ENCODE peak calls at places on chromosomes 3 and 15, in four cellular contexts. T is body of pancreas, X is breast epithelium, J is neuronal stem cell. M is an unnamed sample.

GRCh38 chr3:194491996-194492395 is 5.2 kb upstream of the ATP13A3 start:
- DNase-seq in T (peak), X (no peak), J (no peak), M (no peak)

GRCh38 chr3:5498981-5499380 is 311.5 kb downstream of the EDEM1 start:
- DNase-seq in T (no peak), X (no peak), J (no peak), M (no peak)

GRCh38 chr3:187165144-187165543 is 25.8 kb upstream of the RPL39L start:
- DNase-seq in T (peak), X (no peak), J (peak), M (no peak)

GRCh38 chr3:115658337-115659181 is 35.2 kb downstream of the GAP43 start:
- DNase-seq in T (peak), X (peak), J (peak), M (no peak)

GRCh38 chr15:64246364-64247189 is 83.8 kb upstream of the PPIB start:
- DNase-seq in T (no peak), X (no peak), J (peak), M (no peak)

GRCh38 chr15:73601449-73602425 is 31.5 kb downstream of the NPTN start:
- DNase-seq in T (peak), X (peak), J (no peak), M (peak)

GRCh38 chr3:69144631-69145244 is 22.3 kb upstream of the LMOD3 start:
- DNase-seq in T (no peak), X (no peak), J (peak), M (no peak)

GRCh38 chr3:123298903-123299302 is 97.2 kb downstream of the SEC22A start:
- DNase-seq in T (no peak), X (no peak), J (no peak), M (no peak)

GRCh38 chr15:29813009-29813408 is 9.3 kb downstream of the TJP1 start:
- DNase-seq in T (no peak), X (no peak), J (no peak), M (no peak)

GRCh38 chr3:192187485-192188051 is 539.8 kb downstream of the FGF12 start:
- DNase-seq in T (no peak), X (no peak), J (no peak), M (no peak)

GRCh38 chr3:132254076-132254755 is 63.0 kb upstream of the ACP3 start:
- DNase-seq in T (no peak), X (no peak), J (no peak), M (no peak)

GRCh38 chr3:120302361-120302760 is 17.3 kb upstream of the GPR156 start:
- DNase-seq in T (no peak), X (no peak), J (no peak), M (no peak)

GRCh38 chr3:15315003-15315402 is 17.4 kb downstream of the SH3BP5 start:
- DNase-seq in T (peak), X (no peak), J (no peak), M (no peak)

GRCh38 chr3:2262204-2262603 is 163.5 kb downstream of the CNTN4 start:
- DNase-seq in T (no peak), X (no peak), J (no peak), M (no peak)

GRCh38 chr15:90343391-90343790 is 8.7 kb upstream of the ZNF774 start:
- DNase-seq in T (no peak), X (no peak), J (no peak), M (no peak)

GRCh38 chr15:33154366-33155166 is 39.9 kb downstream of the FMN1 start:
- DNase-seq in T (peak), X (peak), J (no peak), M (no peak)

GRCh38 chr3:188950006-188950405 is 221.8 kb upstream of the TPRG1 start:
- DNase-seq in T (no peak), X (no peak), J (no peak), M (no peak)

GRCh38 chr15:90362936-90363212 is 10.8 kb downstream of the ZNF774 start:
- DNase-seq in T (no peak), X (no peak), J (no peak), M (no peak)

GRCh38 chr3:184008161-184008560 is 9.5 kb downstream of the ABCC5 start:
- DNase-seq in T (no peak), X (no peak), J (no peak), M (no peak)

GRCh38 chr3:182117131-182117530 is 405.4 kb downstream of the SOX2 start:
- DNase-seq in T (no peak), X (no peak), J (no peak), M (no peak)

GRCh38 chr3:105409364-105409763 is 42.7 kb downstream of the ALCAM start:
- DNase-seq in T (no peak), X (no peak), J (no peak), M (no peak)

GRCh38 chr15:54518145-54518941 is 540.1 kb downstream of the UNC13C start:
- DNase-seq in T (peak), X (no peak), J (no peak), M (no peak)

GRCh38 chr3:119627461-119627860 is 29.8 kb downstream of the PLA1A start:
- DNase-seq in T (peak), X (no peak), J (no peak), M (no peak)

GRCh38 chr3:155744626-155745324 is at the start of gene PLCH1:
- DNase-seq in T (peak), X (peak), J (peak), M (peak)

GRCh38 chr3:186790261-186790981 is 7.0 kb downstream of the EIF4A2 start:
- DNase-seq in T (no peak), X (no peak), J (no peak), M (no peak)

GRCh38 chr15:71899665-71900064 is 89.3 kb downstream of the NR2E3 start:
- DNase-seq in T (no peak), X (no peak), J (no peak), M (no peak)

GRCh38 chr15:58404722-58405121 is 27.1 kb upstream of the LIPC start:
- DNase-seq in T (no peak), X (no peak), J (no peak), M (no peak)

GRCh38 chr15:88497109-88497761 is 29.7 kb downstream of the MRPS11 start:
- DNase-seq in T (no peak), X (no peak), J (no peak), M (no peak)

GRCh38 chr15:83769411-83769960 is 115.6 kb downstream of the ADAMTSL3 start:
- DNase-seq in T (no peak), X (no peak), J (no peak), M (no peak)

GRCh38 chr3:41961061-41961749 is 698 bp downstream of the ULK4 start:
- DNase-seq in T (peak), X (peak), J (no peak), M (peak)

GRCh38 chr15:29822100-29822684 is at the start of gene TJP1:
- DNase-seq in T (peak), X (peak), J (peak), M (peak)

GRCh38 chr15:85335193-85335939 is 45.0 kb upstream of the AKAP13 start:
- DNase-seq in T (no peak), X (no peak), J (no peak), M (no peak)
- H3K27ac ChIP-seq in T (no peak), X (no peak), J (no peak), M (no peak)

GRCh38 chr3:71135373-71136088 is 448.0 kb downstream of the FOXP1 start:
- DNase-seq in T (peak), X (no peak), J (no peak), M (no peak)
- H3K27ac ChIP-seq in T (peak), X (peak), J (no peak), M (no peak)

DNA sequence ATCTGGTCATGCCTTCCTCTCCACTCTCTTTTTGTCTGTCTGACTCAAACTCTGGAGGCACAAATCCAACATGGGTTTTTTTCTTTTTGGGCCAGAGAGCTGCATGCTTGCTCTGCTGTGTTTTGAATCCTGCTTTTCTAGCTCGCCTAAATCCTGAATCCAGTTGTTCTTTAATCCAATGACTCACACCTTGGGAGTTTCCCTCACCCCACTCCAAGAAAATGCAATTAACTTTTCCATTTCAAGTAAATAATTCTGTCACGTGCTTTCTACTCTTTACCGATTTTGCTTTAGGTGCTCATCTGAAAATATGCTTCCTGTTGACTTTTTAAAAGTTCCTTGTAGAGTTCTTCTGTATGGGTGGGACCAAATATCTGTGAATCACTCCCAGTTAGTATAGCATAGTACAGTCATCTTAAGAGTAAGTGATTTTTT is 47.6 kb downstream of the SLMAP start:
- DNase-seq in T (peak), X (peak), J (no peak), M (no peak)
- H3K27ac ChIP-seq in T (peak), X (peak), J (no peak), M (no peak)

DNA sequence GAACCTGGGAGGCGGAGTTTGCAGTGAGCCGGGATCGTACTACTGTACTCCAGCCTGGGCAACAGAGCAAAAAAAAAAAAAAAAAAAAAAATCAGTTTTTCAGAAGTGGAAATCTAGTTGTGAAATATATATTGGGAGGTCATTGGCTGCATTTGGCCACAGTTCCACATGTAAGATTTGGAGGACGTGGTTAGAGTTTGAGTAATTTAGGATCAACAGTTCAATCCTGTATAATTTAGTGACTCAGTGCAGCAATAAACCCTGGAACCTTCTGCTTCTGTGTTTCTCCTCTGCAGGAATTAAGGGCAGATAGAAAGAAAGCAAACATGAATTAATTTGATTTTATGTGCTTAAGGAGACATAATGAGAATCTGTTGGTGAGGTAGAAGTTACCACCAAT is 347.0 kb downstream of the PTPRG start:
- DNase-seq in T (no peak), X (no peak), J (no peak), M (no peak)
- H3K27ac ChIP-seq in T (no peak), X (no peak), J (no peak), M (no peak)

GRCh38 chr15:67138946-67139855 is 73.8 kb downstream of the SMAD3 start:
- DNase-seq in T (peak), X (no peak), J (no peak), M (no peak)
- H3K27ac ChIP-seq in T (peak), X (peak), J (no peak), M (no peak)

DNA sequence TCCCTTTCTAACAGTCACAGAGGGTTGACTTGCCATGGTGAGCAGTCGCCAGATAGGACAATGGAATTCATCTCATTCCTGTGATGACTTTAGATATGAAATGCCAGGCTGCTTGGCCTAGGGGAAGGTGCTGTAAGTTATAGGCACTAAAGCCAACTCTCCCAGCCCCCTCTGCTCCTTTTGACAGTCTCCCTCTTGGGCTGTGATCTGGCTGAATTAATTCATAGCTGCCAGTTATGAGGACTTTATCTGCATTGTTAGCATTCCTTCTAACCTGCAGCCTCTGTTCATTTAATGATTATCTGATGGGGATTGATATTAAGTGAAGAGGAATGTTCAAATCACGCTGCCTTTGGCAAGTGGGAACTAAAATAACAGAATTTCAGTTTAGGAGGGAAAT is 427.1 kb upstream of the RASGRP1 start:
- DNase-seq in T (peak), X (no peak), J (no peak), M (no peak)
- H3K27ac ChIP-seq in T (no peak), X (no peak), J (no peak), M (no peak)

DNA sequence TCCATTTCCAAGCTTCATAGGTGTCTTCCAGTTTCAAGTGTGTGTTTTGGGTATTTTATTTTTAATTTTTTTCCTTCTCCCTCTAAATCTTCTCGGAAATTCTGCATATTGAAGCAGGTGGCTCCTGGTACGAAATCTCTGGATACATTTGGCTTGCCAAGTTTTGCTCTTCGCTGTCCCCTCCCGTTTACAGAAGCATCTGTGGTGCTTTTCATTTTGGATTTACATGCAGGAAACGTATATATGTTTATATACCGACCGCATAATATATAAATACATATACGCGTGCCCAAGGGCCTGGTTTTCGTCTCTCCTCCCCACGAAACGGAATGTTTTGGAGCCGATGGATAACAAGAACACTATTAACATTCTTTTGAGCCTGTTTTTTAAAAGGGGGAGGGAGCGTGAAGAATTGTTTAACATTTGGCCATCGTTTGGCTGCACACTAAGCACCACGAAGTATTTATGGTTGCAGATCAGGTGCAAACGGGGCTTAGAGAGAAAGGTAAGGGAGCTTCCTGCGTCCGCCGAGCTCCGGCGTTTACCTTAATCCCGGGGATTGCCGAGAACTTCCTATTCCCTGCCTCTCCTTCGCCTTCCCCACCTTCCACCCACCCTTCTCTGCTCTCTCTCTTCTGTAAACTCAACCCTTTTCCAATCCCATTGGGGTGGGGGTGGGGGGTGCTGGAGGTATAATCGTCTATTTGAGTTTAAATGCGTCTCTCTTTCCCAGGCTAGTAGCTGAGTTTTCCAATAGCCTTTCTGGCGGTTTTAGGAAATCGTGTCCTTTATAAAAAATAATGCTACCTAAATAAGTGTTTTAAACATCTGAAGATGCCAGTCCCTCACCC is 1.1 kb upstream of the NLGN1 start:
- DNase-seq in T (peak), X (no peak), J (peak), M (no peak)
- H3K27ac ChIP-seq in T (no peak), X (no peak), J (no peak), M (peak)

GRCh38 chr3:47425383-47425778 is 44.6 kb downstream of the PTPN23 start:
- DNase-seq in T (no peak), X (no peak), J (no peak), M (no peak)
- H3K27ac ChIP-seq in T (no peak), X (no peak), J (no peak), M (no peak)